ENCODE peak calls at places on chromosomes 16 and 17, in seven cellular contexts. W, Z, D, A, K, U and H are unnamed samples.

GRCh38 chr17:28193241-28193640 is 125.8 kb upstream of the TMEM97 start:
- DNase-seq in U (no peak), K (no peak), Z (peak), A (no peak), D (peak), W (no peak), H (peak)

GRCh38 chr16:48321307-48322036 is 63.7 kb downstream of the SIAH1 start:
- DNase-seq in U (no peak), D (no peak), K (peak), W (no peak), A (no peak), Z (no peak), H (no peak)

GRCh38 chr17:28750178-28751047 is 6.6 kb downstream of the TRAF4 start:
- DNase-seq in K (peak), U (peak), D (peak), W (peak), A (peak), Z (peak), H (peak)

GRCh38 chr17:65892912-65893377 is 299.0 kb downstream of the CEP112 start:
- DNase-seq in W (no peak), K (no peak), D (no peak), U (no peak), Z (no peak), A (no peak), H (no peak)

GRCh38 chr17:46773676-46774075 is 44.8 kb downstream of the WNT3 start:
- DNase-seq in W (no peak), D (no peak), A (peak), Z (peak), K (no peak), U (no peak), H (no peak)

GRCh38 chr16:30951785-30952184 is 2.9 kb downstream of the ORAI3 start:
- DNase-seq in K (peak), D (peak), A (no peak), U (no peak), W (no peak), Z (no peak), H (no peak)

GRCh38 chr16:19113577-19114358 is at the start of gene ITPRIPL2:
- DNase-seq in W (peak), A (peak), D (peak), U (peak), Z (peak), K (peak), H (peak)

GRCh38 chr17:21282231-21282630 is 2.3 kb upstream of the MAP2K3 start:
- DNase-seq in U (no peak), K (peak), D (no peak), A (no peak), W (no peak), Z (no peak), H (peak)

GRCh38 chr16:31451681-31452351 is 7.5 kb upstream of the ARMC5 start:
- DNase-seq in A (peak), D (no peak), Z (no peak), W (no peak), K (peak), U (peak), H (peak)

GRCh38 chr17:60602871-60603270 is 2.9 kb downstream of the PPM1D start:
- DNase-seq in D (no peak), U (no peak), W (no peak), A (no peak), Z (no peak), K (no peak), H (no peak)

GRCh38 chr16:13919330-13919682 is 648 bp upstream of the ERCC4 start:
- DNase-seq in Z (no peak), W (no peak), K (peak), A (no peak), U (peak), D (no peak), H (no peak)

GRCh38 chr17:57889892-57890856 is 40.3 kb upstream of the MRPS23 start:
- DNase-seq in D (peak), U (no peak), K (peak), A (no peak), Z (peak), W (no peak), H (no peak)

GRCh38 chr17:2028737-2029136 is 1.2 kb upstream of the DPH1 start:
- DNase-seq in A (no peak), U (no peak), K (no peak), D (no peak), Z (no peak), W (no peak), H (peak)

GRCh38 chr16:78147846-78148535 is 48.5 kb downstream of the WWOX start:
- DNase-seq in Z (no peak), D (no peak), W (no peak), U (no peak), K (no peak), A (no peak), H (no peak)

GRCh38 chr17:38358586-38359513 is 7.2 kb downstream of the SOCS7 start:
- DNase-seq in Z (no peak), D (peak), W (no peak), U (no peak), K (no peak), A (no peak), H (no peak)

GRCh38 chr17:79593636-79594035 is 17.2 kb downstream of the RBFOX3 start:
- DNase-seq in A (no peak), K (no peak), W (no peak), Z (no peak), U (no peak), D (no peak), H (no peak)

GRCh38 chr17:78828470-78829185 is 12.0 kb downstream of the USP36 start:
- DNase-seq in Z (no peak), A (no peak), D (no peak), U (no peak), W (no peak), K (peak), H (peak)